ENCODE peak calls at places on chromosome 17, in seven cellular contexts. Z is breast epithelium, S is transverse colon, Q is HCT116, H is sigmoid colon, T is prostate gland, F is spleen. N is an unnamed sample.

GRCh38 chr17:60352569-60352968 is 39.4 kb downstream of the USP32 start:
- DNase-seq in Z (no peak), S (no peak), Q (no peak), H (no peak), T (no peak), F (no peak), N (no peak)

GRCh38 chr17:31274252-31274651 is 22.8 kb downstream of the OMG start:
- DNase-seq in Z (no peak), S (no peak), Q (no peak), H (no peak), T (peak), F (no peak), N (no peak)

GRCh38 chr17:76383645-76384221 is 676 bp upstream of the SPHK1 start:
- DNase-seq in Z (peak), S (peak), Q (no peak), H (no peak), T (peak), F (peak), N (no peak)

GRCh38 chr17:58569216-58569615 is 54.8 kb upstream of the MTMR4 start:
- DNase-seq in Z (no peak), S (no peak), Q (no peak), H (no peak), T (no peak), F (no peak), N (no peak)

GRCh38 chr17:34542700-34543336 is 36.6 kb upstream of the TMEM132E start:
- DNase-seq in Z (no peak), S (peak), Q (no peak), H (no peak), T (peak), F (no peak), N (peak)

GRCh38 chr17:38663125-38663751 is 11.5 kb downstream of the EPOP start:
- DNase-seq in Z (no peak), S (peak), Q (peak), H (peak), T (no peak), F (peak), N (peak)

GRCh38 chr17:869567-870530 is 87.7 kb downstream of the MRM3 start:
- DNase-seq in Z (peak), S (no peak), Q (peak), H (peak), T (peak), F (no peak), N (no peak)

GRCh38 chr17:78789663-78790181 is 7.6 kb upstream of the CYTH1 start:
- DNase-seq in Z (no peak), S (peak), Q (no peak), H (peak), T (peak), F (peak), N (peak)

GRCh38 chr17:17693253-17693954 is 12.1 kb downstream of the RAI1 start:
- DNase-seq in Z (peak), S (peak), Q (no peak), H (no peak), T (peak), F (peak), N (peak)

GRCh38 chr17:51427259-51428255 is 167.2 kb downstream of the UTP18 start:
- DNase-seq in Z (no peak), S (no peak), Q (no peak), H (no peak), T (no peak), F (no peak), N (no peak)

GRCh38 chr17:57505841-57506240 is 239.3 kb downstream of the CCDC182 start:
- DNase-seq in Z (no peak), S (no peak), Q (no peak), H (no peak), T (no peak), F (no peak), N (no peak)

GRCh38 chr17:74757931-74758845 is 9.8 kb downstream of the NHERF1 start:
- DNase-seq in Z (no peak), S (peak), Q (no peak), H (no peak), T (peak), F (no peak), N (peak)

DNA sequence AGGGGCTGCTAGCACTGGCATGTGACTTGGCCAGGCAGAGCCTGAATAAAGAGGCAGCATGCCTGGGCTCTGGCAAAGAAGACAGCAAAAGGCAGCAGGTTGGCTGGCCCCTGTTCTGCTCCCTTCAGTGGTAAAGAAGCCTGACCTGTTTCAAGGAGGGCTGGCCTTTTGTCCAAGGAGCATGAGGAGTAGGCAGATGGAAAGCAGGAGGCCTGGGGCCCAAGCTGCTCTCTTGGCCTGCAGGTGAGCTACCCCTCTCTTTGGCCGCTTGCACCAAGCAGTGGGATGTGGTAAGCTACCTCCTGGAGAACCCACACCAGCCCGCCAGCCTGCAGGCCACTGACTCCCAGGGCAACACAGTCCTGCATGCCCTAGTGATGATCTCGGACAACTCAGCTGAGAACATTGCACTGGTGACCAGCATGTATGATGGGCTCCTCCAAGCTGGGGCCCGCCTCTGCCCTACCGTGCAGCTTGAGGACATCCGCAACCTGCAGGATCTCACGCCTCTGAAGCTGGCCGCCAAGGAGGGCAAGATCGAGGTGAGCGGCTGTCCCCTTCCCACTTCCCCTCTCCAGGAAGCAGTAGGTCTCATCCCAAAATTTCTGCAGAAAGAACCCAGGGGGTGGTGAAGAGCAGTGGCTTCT is 8.0 kb downstream of the TRPV2 start:
- DNase-seq in Z (no peak), S (no peak), Q (no peak), H (no peak), T (no peak), F (no peak), N (no peak)
- TF ChIP-seq POLR2AphosphoS5 in Z (no peak), S (no peak), Q (no peak), H (no peak), T (no peak), F (no peak), N (no peak)

GRCh38 chr17:14211778-14212177 is 24.9 kb downstream of the CDRT15 start:
- DNase-seq in Z (no peak), S (no peak), Q (no peak), H (no peak), T (no peak), F (peak), N (peak)
- TF ChIP-seq CTCF in Z (no peak), S (peak), Q (no peak), H (no peak), T (peak), F (peak), N (peak)

DNA sequence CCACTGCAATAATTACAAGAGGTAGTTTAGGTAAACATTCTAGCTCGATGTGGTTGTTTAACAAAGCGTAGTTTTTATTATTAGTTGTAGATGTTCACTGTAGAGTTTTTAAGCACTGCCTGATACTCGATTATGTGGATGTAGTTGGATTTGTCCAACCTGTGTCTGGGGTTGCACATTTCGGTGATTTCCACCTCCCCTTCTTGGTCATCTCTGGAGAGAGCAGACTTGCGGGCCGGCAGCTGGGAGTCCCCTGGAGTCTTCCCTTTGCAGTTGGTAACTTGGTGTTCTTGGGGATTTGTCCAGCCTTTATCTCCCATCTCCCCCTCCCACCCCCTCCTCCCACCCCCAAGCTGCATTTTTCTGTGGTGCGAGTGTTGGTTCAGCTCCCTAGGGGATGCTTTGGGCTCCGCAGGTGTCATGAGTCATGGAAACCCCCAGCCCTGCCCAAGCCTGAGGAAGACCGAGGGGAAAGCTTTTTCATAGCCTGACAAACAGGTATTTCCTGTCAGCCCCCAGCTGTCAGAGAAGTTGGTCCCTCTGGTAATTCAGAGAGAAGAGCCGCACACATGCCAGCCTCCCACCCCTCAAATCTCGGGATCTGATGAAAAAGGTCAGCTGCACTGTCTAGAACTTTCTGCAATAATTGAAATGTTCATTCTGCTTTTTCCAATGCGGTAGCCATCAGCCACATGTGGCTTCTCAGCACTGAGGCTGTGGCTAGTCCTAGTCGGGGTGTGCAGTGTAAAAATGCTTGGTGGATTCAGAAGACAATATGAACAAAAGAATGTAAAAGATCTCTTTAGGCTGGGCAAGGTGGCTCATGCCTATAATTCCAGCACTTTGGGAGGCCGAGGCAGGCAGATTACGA is 50.3 kb downstream of the KSR1 start:
- DNase-seq in Z (no peak), S (no peak), Q (no peak), H (no peak), T (no peak), F (no peak), N (no peak)
- TF ChIP-seq POLR2AphosphoS5 in Z (no peak), S (no peak), Q (no peak), H (no peak), T (no peak), F (no peak), N (no peak)

GRCh38 chr17:4362141-4362540 is 4.3 kb downstream of the UBE2G1 start:
- DNase-seq in Z (no peak), S (no peak), Q (no peak), H (peak), T (no peak), F (no peak), N (no peak)
- TF ChIP-seq CTCF in Z (no peak), S (no peak), Q (no peak), H (no peak), T (peak), F (no peak), N (no peak)

DNA sequence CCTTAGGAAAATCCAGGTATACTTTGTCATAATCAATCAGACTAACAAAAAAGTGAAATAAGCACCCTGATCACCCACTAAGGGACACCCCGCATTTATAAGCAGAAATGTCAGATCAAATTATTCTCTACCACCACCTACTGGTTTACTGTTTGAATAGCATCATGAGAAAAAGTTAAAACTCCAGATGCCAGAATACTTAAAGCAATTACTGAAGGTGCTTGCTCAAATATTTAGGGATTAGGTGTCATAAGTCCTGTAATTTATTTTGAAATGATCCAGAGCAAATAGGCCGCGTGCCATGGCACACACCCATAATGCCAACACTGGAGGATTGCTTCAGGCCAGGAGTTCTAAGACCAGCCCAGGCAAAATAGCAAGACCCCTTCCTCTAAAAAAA is 2.3 kb downstream of the TOP2A start:
- DNase-seq in Z (no peak), S (no peak), Q (no peak), H (no peak), T (no peak), F (no peak), N (no peak)
- TF ChIP-seq POLR2AphosphoS5 in Z (no peak), S (no peak), Q (no peak), H (no peak), T (no peak), F (no peak), N (no peak)

N was measured in upper lobe of left lung.